ENCODE peak calls at places on chromosomes 12 and 14, in five cellular contexts. N is IMR-90, G is HepG2, J is SK-N-SH, S is K562. A is an unnamed sample.
A peak's percentile ranks its signal among the peaks of the same experiment; 100 is the strongest.

GRCh38 chr14:96398921-96399320 is 7.0 kb downstream of the AK7 start:
- DNase-seq in N (no peak), G (no peak), J (no peak), S (no peak), A (no peak)

GRCh38 chr12:89760783-89761182 is 52.1 kb upstream of the ATP2B1 start:
- DNase-seq in N (no peak), G (no peak), J (no peak), S (no peak), A (no peak)

GRCh38 chr12:43742106-43742505 is 16.5 kb downstream of the PUS7L start:
- DNase-seq in N (peak; percentile 94), G (no peak), J (no peak), S (no peak), A (no peak)

GRCh38 chr12:120262852-120263724 is 2.4 kb downstream of the PXN start:
- DNase-seq in N (no peak), G (no peak), J (no peak), S (no peak), A (no peak)

GRCh38 chr12:90015228-90015627 is 306.6 kb upstream of the ATP2B1 start:
- DNase-seq in N (peak; percentile 16), G (no peak), J (no peak), S (no peak), A (no peak)

GRCh38 chr12:83018063-83018462 is 331.4 kb downstream of the TMTC2 start:
- DNase-seq in N (no peak), G (no peak), J (no peak), S (no peak), A (no peak)

GRCh38 chr12:109770104-109770860 is 56.7 kb downstream of the FAM222A start:
- DNase-seq in N (no peak), G (no peak), J (peak; percentile 27), S (no peak), A (no peak)

GRCh38 chr14:92783813-92784431 is 10.2 kb upstream of the GOLGA5 start:
- DNase-seq in N (peak; percentile 75), G (peak; percentile 56), J (peak; percentile 44), S (peak; percentile 5), A (no peak)

GRCh38 chr12:108612788-108613282 is 15.0 kb upstream of the TMEM119 start:
- DNase-seq in N (no peak), G (no peak), J (no peak), S (no peak), A (no peak)

GRCh38 chr14:50775357-50775756 is 55.6 kb downstream of the NIN start:
- DNase-seq in N (peak; percentile 93), G (no peak), J (no peak), S (no peak), A (no peak)

GRCh38 chr12:122729583-122730214 is 945 bp downstream of the HCAR1 start:
- DNase-seq in N (no peak), G (no peak), J (no peak), S (no peak), A (no peak)

GRCh38 chr14:69666112-69666511 is 54.7 kb downstream of the SUSD6 start:
- DNase-seq in N (no peak), G (no peak), J (no peak), S (no peak), A (no peak)

GRCh38 chr14:87457727-87458126 is 535.3 kb downstream of the GALC start:
- DNase-seq in N (no peak), G (no peak), J (no peak), S (no peak), A (no peak)

GRCh38 chr14:79528843-79529405 is 682.4 kb downstream of the DIO2 start:
- DNase-seq in N (no peak), G (no peak), J (no peak), S (no peak), A (no peak)

GRCh38 chr14:73589128-73589527 is 2.5 kb upstream of the ACOT4 start:
- DNase-seq in N (no peak), G (no peak), J (no peak), S (no peak), A (no peak)

GRCh38 chr12:31324845-31325523 is 966 bp downstream of the SINHCAF start:
- DNase-seq in N (peak; percentile 49), G (no peak), J (peak; percentile 60), S (peak; percentile 43), A (no peak)

GRCh38 chr12:47078733-47079364 is 572 bp upstream of the PCED1B start:
- DNase-seq in N (peak; percentile 37), G (no peak), J (no peak), S (peak; percentile 10), A (no peak)
- TF ChIP-seq MXI1 in N (no peak), G (no peak), J (no peak), S (no peak), A (no peak)

DNA sequence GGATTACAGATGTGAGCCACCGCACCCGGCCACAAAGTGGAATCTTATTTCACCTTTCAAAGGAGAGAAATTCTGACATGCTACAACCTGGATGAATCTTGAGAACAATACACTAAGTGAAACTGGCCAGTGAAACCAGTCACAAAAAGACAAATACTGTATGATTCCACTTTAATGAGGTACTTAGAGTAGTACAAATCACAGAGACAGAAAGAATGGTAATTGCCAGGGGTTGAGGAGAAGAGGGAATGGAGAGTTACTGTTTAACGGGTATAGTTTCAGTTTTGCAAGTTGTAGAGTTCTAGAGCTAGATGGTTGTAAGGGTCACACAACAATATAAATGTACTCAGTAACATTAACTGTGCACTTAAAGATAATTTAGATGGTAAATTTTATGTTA is 33.4 kb downstream of the ADIPOR2 start:
- DNase-seq in N (no peak), G (no peak), J (no peak), S (no peak), A (peak; percentile 25)
- TF ChIP-seq MXI1 in N (no peak), G (no peak), J (no peak), S (no peak), A (no peak)

GRCh38 chr14:105857816-105858675 is 331.7 kb downstream of the TMEM121 start:
- DNase-seq in N (no peak), G (no peak), J (no peak), S (no peak), A (no peak)
- TF ChIP-seq MXI1 in N (no peak), G (no peak), J (no peak), S (no peak), A (no peak)

GRCh38 chr12:65123435-65124063 is 2.4 kb upstream of the WIF1 start:
- DNase-seq in N (peak; percentile 37), G (peak; percentile 15), J (peak; percentile 15), S (no peak), A (peak; percentile 8)
- TF ChIP-seq MXI1 in N (no peak), G (no peak), J (no peak), S (no peak), A (no peak)

DNA sequence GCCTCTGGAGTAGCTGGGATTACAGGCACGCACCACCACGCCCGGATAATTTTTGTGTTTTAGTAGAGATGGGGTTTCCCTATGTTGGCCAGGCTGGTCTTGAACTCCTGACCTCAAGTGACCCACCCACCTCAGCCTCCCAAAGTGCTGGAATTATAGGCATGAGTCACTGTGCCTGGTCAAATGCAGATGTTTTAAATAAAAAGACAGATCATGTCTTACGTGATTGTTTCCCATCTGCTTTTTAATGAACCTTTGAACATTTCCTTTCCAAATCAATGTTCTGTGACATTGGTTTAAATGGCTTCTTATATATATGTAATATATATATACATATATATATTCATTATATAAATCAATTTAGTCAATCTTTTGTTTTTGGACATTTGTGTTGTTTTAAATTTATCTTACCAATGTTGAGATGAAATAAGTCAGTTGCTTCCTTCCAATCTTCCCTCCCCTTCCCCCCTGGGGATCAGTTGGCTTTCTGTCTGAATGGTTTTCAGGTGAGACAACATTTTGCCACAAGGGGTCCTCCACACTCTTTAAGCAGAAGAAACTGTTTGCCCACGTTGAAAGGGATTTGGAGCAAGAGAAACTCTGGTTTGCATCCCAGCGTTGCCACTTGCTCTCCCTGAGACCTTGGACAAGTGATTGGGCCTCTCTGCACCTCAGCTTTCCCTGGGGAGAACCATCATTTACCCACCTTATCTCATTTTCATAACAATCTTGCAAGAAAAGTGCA is 47.6 kb upstream of the RBM19 start:
- DNase-seq in N (peak; percentile 37), G (peak; percentile 39), J (peak; percentile 32), S (peak; percentile 36), A (no peak)
- TF ChIP-seq MXI1 in N (no peak), G (no peak), J (no peak), S (no peak), A (no peak)

DNA sequence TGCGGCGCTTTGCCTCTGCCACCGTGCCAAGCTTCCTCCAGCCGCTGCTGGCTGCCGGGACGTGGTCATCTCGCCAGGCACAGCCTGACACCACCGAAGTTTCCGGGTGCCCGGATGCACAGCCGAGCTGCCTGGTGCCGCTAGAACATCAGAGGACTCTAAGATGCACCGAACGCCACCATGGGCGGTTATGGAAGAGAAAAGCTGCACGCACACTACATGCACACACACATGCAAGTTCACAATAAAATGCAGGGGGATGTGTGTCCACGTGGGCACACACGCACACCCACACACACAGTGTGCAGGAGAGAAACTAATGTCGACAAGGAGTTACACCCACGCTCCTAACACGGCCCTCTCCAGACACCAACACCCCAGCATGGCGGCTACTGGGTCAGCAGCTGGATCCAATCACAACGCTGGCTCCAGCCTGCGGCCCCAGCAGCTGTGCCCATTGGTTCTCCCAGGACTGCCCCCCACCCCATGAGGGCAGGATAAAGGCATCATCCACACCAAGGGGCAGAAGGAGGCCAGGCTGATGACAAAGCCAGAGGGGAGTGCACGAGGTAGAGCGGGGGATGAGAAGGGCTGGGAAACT is 82.7 kb downstream of the BCL11B start:
- DNase-seq in N (no peak), G (no peak), J (no peak), S (no peak), A (no peak)
- TF ChIP-seq MXI1 in N (no peak), G (no peak), J (no peak), S (no peak), A (no peak)

GRCh38 chr12:48810817-48811453 is 7.4 kb upstream of the CACNB3 start:
- DNase-seq in N (peak; percentile 98), G (peak; percentile 34), J (no peak), S (no peak), A (no peak)
- TF ChIP-seq MXI1 in N (no peak), G (no peak), J (no peak), S (no peak), A (no peak)

GRCh38 chr14:22557846-22558220 is 31.2 kb downstream of the DAD1 start:
- DNase-seq in N (no peak), G (no peak), J (no peak), S (no peak), A (no peak)

GRCh38 chr14:22556990-22557623 is 31.9 kb downstream of the DAD1 start:
- DNase-seq in N (peak; percentile 64), G (peak; percentile 74), J (peak; percentile 94), S (peak; percentile 80), A (no peak)

GRCh38 chr14:22559041-22559440 is 30.0 kb downstream of the DAD1 start:
- DNase-seq in N (no peak), G (no peak), J (no peak), S (no peak), A (no peak)

GRCh38 chr14:22556021-22556989 is 32.7 kb downstream of the DAD1 start:
- DNase-seq in N (peak; percentile 89), G (no peak), J (no peak), S (peak; percentile 53), A (peak; percentile 98)

GRCh38 chr14:22558221-22558913 is 30.7 kb downstream of the DAD1 start:
- DNase-seq in N (no peak), G (peak; percentile 53), J (no peak), S (peak; percentile 20), A (no peak)
- TF ChIP-seq MXI1 in N (no peak), G (no peak), J (no peak), S (no peak), A (no peak)

A was measured in GM12878.